ENCODE peak calls at places on chromosomes 2 and 18, in eight cellular contexts. One of them, this sample, is unnamed.

GRCh38 chr18:49487711-49488310 is 777 bp upstream of the C18orf32 start:
- DNase-seq in natural killer cell: no peak
- DNase-seq in PC-3: no peak
- DNase-seq in ascending aorta: no peak
- DNase-seq in left ventricle myocardium inferior: no peak
- DNase-seq in mammary epithelial cell: no peak
- DNase-seq in CD4-positive, alpha-beta T cell: no peak
- DNase-seq in fibroblast of pulmonary artery: no peak
- DNase-seq in this sample: no peak

GRCh38 chr2:207473866-207474251 is 55.9 kb upstream of the CREB1 start:
- DNase-seq in fibroblast of pulmonary artery: no peak
- DNase-seq in left ventricle myocardium inferior: no peak
- DNase-seq in natural killer cell: no peak
- DNase-seq in PC-3: peak
- DNase-seq in CD4-positive, alpha-beta T cell: no peak
- DNase-seq in mammary epithelial cell: no peak
- DNase-seq in ascending aorta: no peak
- DNase-seq in this sample: no peak

GRCh38 chr2:28449489-28450395 is 46.1 kb upstream of the PLB1 start:
- DNase-seq in mammary epithelial cell: peak
- DNase-seq in natural killer cell: no peak
- DNase-seq in fibroblast of pulmonary artery: peak
- DNase-seq in PC-3: peak
- DNase-seq in left ventricle myocardium inferior: no peak
- DNase-seq in CD4-positive, alpha-beta T cell: no peak
- DNase-seq in ascending aorta: no peak
- DNase-seq in this sample: no peak

GRCh38 chr2:62309465-62310091 is 113.7 kb downstream of the B3GNT2 start:
- DNase-seq in mammary epithelial cell: no peak
- DNase-seq in fibroblast of pulmonary artery: peak
- DNase-seq in ascending aorta: no peak
- DNase-seq in CD4-positive, alpha-beta T cell: no peak
- DNase-seq in left ventricle myocardium inferior: no peak
- DNase-seq in natural killer cell: no peak
- DNase-seq in PC-3: no peak
- DNase-seq in this sample: no peak

GRCh38 chr2:118319271-118319684 is 231.0 kb downstream of the INSIG2 start:
- DNase-seq in mammary epithelial cell: no peak
- DNase-seq in natural killer cell: no peak
- DNase-seq in CD4-positive, alpha-beta T cell: no peak
- DNase-seq in ascending aorta: no peak
- DNase-seq in left ventricle myocardium inferior: no peak
- DNase-seq in fibroblast of pulmonary artery: no peak
- DNase-seq in PC-3: no peak
- DNase-seq in this sample: no peak

GRCh38 chr2:67797801-67798535 is 264.8 kb downstream of the C1D start:
- DNase-seq in ascending aorta: no peak
- DNase-seq in mammary epithelial cell: peak
- DNase-seq in natural killer cell: no peak
- DNase-seq in CD4-positive, alpha-beta T cell: no peak
- DNase-seq in left ventricle myocardium inferior: no peak
- DNase-seq in fibroblast of pulmonary artery: peak
- DNase-seq in PC-3: peak
- DNase-seq in this sample: no peak

GRCh38 chr2:226720948-226721347 is 78.7 kb downstream of the IRS1 start:
- DNase-seq in left ventricle myocardium inferior: no peak
- DNase-seq in natural killer cell: no peak
- DNase-seq in CD4-positive, alpha-beta T cell: no peak
- DNase-seq in PC-3: no peak
- DNase-seq in ascending aorta: no peak
- DNase-seq in fibroblast of pulmonary artery: no peak
- DNase-seq in mammary epithelial cell: no peak
- DNase-seq in this sample: no peak

GRCh38 chr18:35386600-35387366 is 9.6 kb upstream of the ZNF396 start:
- DNase-seq in PC-3: peak
- DNase-seq in natural killer cell: peak
- DNase-seq in fibroblast of pulmonary artery: peak
- DNase-seq in ascending aorta: no peak
- DNase-seq in CD4-positive, alpha-beta T cell: peak
- DNase-seq in mammary epithelial cell: peak
- DNase-seq in left ventricle myocardium inferior: peak
- DNase-seq in this sample: no peak

GRCh38 chr2:197804758-197805597 is 585 bp downstream of the PLCL1 start:
- DNase-seq in PC-3: no peak
- DNase-seq in mammary epithelial cell: no peak
- DNase-seq in ascending aorta: no peak
- DNase-seq in left ventricle myocardium inferior: peak
- DNase-seq in CD4-positive, alpha-beta T cell: peak
- DNase-seq in natural killer cell: no peak
- DNase-seq in fibroblast of pulmonary artery: peak
- DNase-seq in this sample: peak

GRCh38 chr18:8901019-8901418 is 195.7 kb downstream of the MTCL1 start:
- DNase-seq in PC-3: peak
- DNase-seq in fibroblast of pulmonary artery: no peak
- DNase-seq in CD4-positive, alpha-beta T cell: no peak
- DNase-seq in ascending aorta: no peak
- DNase-seq in left ventricle myocardium inferior: no peak
- DNase-seq in mammary epithelial cell: no peak
- DNase-seq in natural killer cell: no peak
- DNase-seq in this sample: no peak
- TF ChIP-seq CTCF in PC-3: no peak
- TF ChIP-seq CTCF in fibroblast of pulmonary artery: no peak
- TF ChIP-seq CTCF in CD4-positive, alpha-beta T cell: no peak
- TF ChIP-seq CTCF in ascending aorta: no peak
- TF ChIP-seq CTCF in left ventricle myocardium inferior: no peak
- TF ChIP-seq CTCF in mammary epithelial cell: no peak
- TF ChIP-seq CTCF in natural killer cell: no peak
- TF ChIP-seq CTCF in this sample: no peak

GRCh38 chr2:219460424-219460926 is 25.8 kb downstream of the SPEG start:
- DNase-seq in left ventricle myocardium inferior: peak
- DNase-seq in CD4-positive, alpha-beta T cell: no peak
- DNase-seq in ascending aorta: peak
- DNase-seq in mammary epithelial cell: peak
- DNase-seq in natural killer cell: no peak
- DNase-seq in fibroblast of pulmonary artery: peak
- DNase-seq in PC-3: no peak
- DNase-seq in this sample: no peak

GRCh38 chr2:219455635-219456034 is 21.0 kb downstream of the SPEG start:
- DNase-seq in left ventricle myocardium inferior: no peak
- DNase-seq in mammary epithelial cell: no peak
- DNase-seq in CD4-positive, alpha-beta T cell: no peak
- DNase-seq in PC-3: no peak
- DNase-seq in ascending aorta: no peak
- DNase-seq in fibroblast of pulmonary artery: no peak
- DNase-seq in natural killer cell: no peak
- DNase-seq in this sample: no peak

GRCh38 chr2:219459460-219460311 is 25.0 kb downstream of the SPEG start:
- DNase-seq in fibroblast of pulmonary artery: peak
- DNase-seq in mammary epithelial cell: peak
- DNase-seq in CD4-positive, alpha-beta T cell: peak
- DNase-seq in ascending aorta: no peak
- DNase-seq in PC-3: peak
- DNase-seq in natural killer cell: peak
- DNase-seq in left ventricle myocardium inferior: peak
- DNase-seq in this sample: no peak

GRCh38 chr2:219458996-219459395 is 24.4 kb downstream of the SPEG start:
- DNase-seq in left ventricle myocardium inferior: no peak
- DNase-seq in mammary epithelial cell: no peak
- DNase-seq in natural killer cell: no peak
- DNase-seq in ascending aorta: no peak
- DNase-seq in fibroblast of pulmonary artery: no peak
- DNase-seq in PC-3: no peak
- DNase-seq in CD4-positive, alpha-beta T cell: no peak
- DNase-seq in this sample: no peak

DNA sequence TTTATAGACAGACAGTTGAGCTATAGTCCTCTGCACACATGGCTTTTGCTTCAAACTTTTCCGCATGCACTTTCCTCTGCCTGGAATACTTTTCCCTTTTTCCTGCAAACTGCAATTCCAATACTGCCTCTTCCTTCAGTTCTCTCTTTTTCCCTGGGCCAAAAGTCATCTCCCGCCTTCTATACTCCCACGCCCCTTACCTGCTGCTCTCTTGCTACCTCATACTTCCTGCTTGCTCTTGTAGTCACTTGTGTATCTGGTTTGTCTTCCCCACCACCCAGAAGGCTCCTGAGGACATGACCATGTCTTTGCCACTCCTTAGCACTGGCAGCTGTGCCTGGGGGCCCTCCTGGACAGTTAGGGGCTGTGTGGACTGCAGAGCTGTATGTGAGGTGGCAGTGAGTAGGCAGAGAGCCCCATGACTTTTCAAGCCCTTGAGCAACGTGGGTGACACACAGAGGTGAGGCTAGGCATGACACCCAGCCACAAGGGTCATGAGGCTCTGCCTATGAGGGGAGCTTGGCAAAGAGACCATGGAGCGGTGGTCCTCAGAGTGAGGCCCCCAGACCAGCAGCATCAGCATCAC is 23.2 kb downstream of the SPEG start:
- DNase-seq in natural killer cell: no peak
- DNase-seq in PC-3: peak
- DNase-seq in mammary epithelial cell: peak
- DNase-seq in CD4-positive, alpha-beta T cell: no peak
- DNase-seq in ascending aorta: no peak
- DNase-seq in fibroblast of pulmonary artery: no peak
- DNase-seq in left ventricle myocardium inferior: no peak
- DNase-seq in this sample: no peak
- TF ChIP-seq CTCF in natural killer cell: no peak
- TF ChIP-seq CTCF in PC-3: peak
- TF ChIP-seq CTCF in mammary epithelial cell: peak
- TF ChIP-seq CTCF in CD4-positive, alpha-beta T cell: no peak
- TF ChIP-seq CTCF in ascending aorta: no peak
- TF ChIP-seq CTCF in fibroblast of pulmonary artery: no peak
- TF ChIP-seq CTCF in left ventricle myocardium inferior: peak
- TF ChIP-seq CTCF in this sample: no peak

GRCh38 chr2:235500761-235501662 is 7.2 kb downstream of the AGAP1 start:
- DNase-seq in PC-3: peak
- DNase-seq in ascending aorta: no peak
- DNase-seq in CD4-positive, alpha-beta T cell: no peak
- DNase-seq in mammary epithelial cell: peak
- DNase-seq in fibroblast of pulmonary artery: peak
- DNase-seq in natural killer cell: no peak
- DNase-seq in left ventricle myocardium inferior: no peak
- DNase-seq in this sample: no peak

GRCh38 chr2:235497096-235497495 is 3.3 kb downstream of the AGAP1 start:
- DNase-seq in left ventricle myocardium inferior: no peak
- DNase-seq in mammary epithelial cell: no peak
- DNase-seq in CD4-positive, alpha-beta T cell: no peak
- DNase-seq in natural killer cell: no peak
- DNase-seq in fibroblast of pulmonary artery: no peak
- DNase-seq in PC-3: no peak
- DNase-seq in ascending aorta: no peak
- DNase-seq in this sample: no peak

GRCh38 chr2:235499306-235499812 is 5.5 kb downstream of the AGAP1 start:
- DNase-seq in left ventricle myocardium inferior: no peak
- DNase-seq in fibroblast of pulmonary artery: no peak
- DNase-seq in natural killer cell: no peak
- DNase-seq in mammary epithelial cell: no peak
- DNase-seq in PC-3: no peak
- DNase-seq in CD4-positive, alpha-beta T cell: no peak
- DNase-seq in ascending aorta: no peak
- DNase-seq in this sample: no peak

GRCh38 chr2:235500110-235500760 is 6.4 kb downstream of the AGAP1 start:
- DNase-seq in left ventricle myocardium inferior: no peak
- DNase-seq in PC-3: no peak
- DNase-seq in CD4-positive, alpha-beta T cell: no peak
- DNase-seq in fibroblast of pulmonary artery: no peak
- DNase-seq in natural killer cell: no peak
- DNase-seq in ascending aorta: no peak
- DNase-seq in mammary epithelial cell: no peak
- DNase-seq in this sample: no peak

DNA sequence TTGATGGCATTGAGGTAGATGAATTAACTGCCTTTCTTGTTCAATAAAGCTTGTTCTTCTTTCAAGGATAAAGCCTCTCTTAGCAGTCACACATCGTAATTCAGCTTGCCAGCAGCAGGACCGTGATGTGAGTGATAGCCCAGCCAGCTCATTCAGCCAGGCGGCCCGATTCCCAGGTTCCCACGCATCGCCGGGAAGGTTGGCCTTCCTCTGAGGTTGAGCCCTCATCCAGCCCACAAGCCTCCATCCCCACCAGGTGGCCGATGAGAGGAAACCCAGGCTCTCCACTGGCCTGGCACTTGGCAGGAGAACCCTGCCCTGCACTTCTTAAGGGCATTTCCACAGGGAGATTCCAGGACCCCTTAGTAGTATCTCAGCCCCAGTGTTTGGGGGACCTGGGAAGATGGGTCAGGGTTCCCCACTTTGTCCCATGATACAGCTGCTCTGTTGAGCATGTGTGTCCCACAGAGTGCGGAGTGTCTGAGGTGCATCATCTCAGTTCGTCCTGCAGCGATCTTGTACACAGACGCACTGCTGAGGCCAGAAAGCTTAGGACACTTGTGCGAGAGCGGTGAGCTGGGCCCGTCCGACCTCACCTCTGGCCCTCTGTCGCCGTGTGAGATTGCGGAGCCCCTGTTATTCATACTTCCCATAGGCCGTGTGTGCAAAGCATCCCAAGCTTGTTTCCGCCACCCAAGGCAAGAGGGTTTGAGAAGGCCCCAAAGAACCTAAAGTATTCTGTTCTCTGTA is 4.9 kb downstream of the AGAP1 start:
- DNase-seq in natural killer cell: no peak
- DNase-seq in mammary epithelial cell: no peak
- DNase-seq in PC-3: peak
- DNase-seq in CD4-positive, alpha-beta T cell: no peak
- DNase-seq in fibroblast of pulmonary artery: no peak
- DNase-seq in ascending aorta: no peak
- DNase-seq in left ventricle myocardium inferior: no peak
- DNase-seq in this sample: no peak
- TF ChIP-seq CTCF in natural killer cell: no peak
- TF ChIP-seq CTCF in mammary epithelial cell: peak
- TF ChIP-seq CTCF in PC-3: peak
- TF ChIP-seq CTCF in CD4-positive, alpha-beta T cell: no peak
- TF ChIP-seq CTCF in fibroblast of pulmonary artery: no peak
- TF ChIP-seq CTCF in ascending aorta: no peak
- TF ChIP-seq CTCF in left ventricle myocardium inferior: peak
- TF ChIP-seq CTCF in this sample: peak

DNA sequence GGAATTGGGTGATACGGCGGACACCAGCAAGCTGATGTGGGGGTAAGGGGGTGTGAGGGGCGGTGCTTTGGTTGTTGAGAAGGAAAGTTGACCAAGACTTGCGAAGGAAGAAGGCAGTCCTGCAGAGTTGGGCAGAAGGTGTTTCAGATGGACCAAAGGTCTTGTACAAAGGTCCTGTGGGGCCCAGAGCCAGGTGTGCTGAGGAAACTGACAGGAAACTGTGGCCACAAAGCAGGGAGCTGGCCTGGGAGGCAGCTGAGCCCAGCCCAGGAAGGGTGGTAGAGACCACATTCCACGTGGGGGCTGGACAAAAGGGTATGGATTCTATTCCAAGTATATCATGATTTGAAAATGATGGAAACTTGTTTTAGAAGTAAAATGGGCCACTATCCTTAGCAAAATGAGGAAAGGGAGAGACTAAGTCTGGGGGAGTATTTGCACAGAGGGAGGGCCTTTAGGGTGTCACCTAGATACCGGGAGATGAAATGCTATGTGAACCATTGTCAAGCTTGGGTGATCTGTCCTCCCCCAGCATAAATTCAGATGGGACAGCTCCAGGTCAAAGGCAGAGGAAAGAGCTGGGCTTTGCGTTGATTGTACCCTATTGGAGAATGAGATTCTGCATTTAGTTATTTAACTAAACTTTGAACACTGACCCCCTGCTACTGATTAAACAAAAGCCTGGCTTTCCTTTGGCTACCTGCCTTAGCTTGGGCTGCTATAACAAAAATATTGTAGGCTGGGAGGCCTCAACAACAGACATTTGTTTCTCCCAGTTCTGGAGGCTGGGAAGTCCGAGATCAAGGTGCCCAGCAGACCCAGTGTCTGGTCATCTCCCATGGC is 4.3 kb upstream of the EDAR start:
- DNase-seq in PC-3: no peak
- DNase-seq in natural killer cell: no peak
- DNase-seq in left ventricle myocardium inferior: no peak
- DNase-seq in fibroblast of pulmonary artery: no peak
- DNase-seq in mammary epithelial cell: no peak
- DNase-seq in CD4-positive, alpha-beta T cell: no peak
- DNase-seq in ascending aorta: no peak
- DNase-seq in this sample: no peak
- TF ChIP-seq CTCF in PC-3: no peak
- TF ChIP-seq CTCF in natural killer cell: no peak
- TF ChIP-seq CTCF in left ventricle myocardium inferior: no peak
- TF ChIP-seq CTCF in fibroblast of pulmonary artery: no peak
- TF ChIP-seq CTCF in mammary epithelial cell: no peak
- TF ChIP-seq CTCF in CD4-positive, alpha-beta T cell: no peak
- TF ChIP-seq CTCF in ascending aorta: no peak
- TF ChIP-seq CTCF in this sample: no peak